ENCODE peak calls at places on chromosomes 4 and X, in nine cellular contexts. N is activated naive CD4-positive, alpha-beta T cell; A is SK-N-MC; L is M059J; T is COR-L47; U is posterior cingulate gyrus; W is HT1080; J is A549; R is fibroblast of pulmonary artery. D is an unnamed sample.

GRCh38 chr4:86250006-86250405 is 109.8 kb downstream of the MAPK10 start:
- DNase-seq in N (no peak), W (no peak), R (no peak), J (no peak), A (no peak), T (no peak), U (no peak), L (no peak), D (no peak)

GRCh38 chr4:84503495-84504437 is 4.7 kb upstream of the NKX6-1 start:
- DNase-seq in U (no peak), W (peak; percentile 64), N (no peak), A (peak; percentile 86), L (peak; percentile 62), R (peak; percentile 79), T (peak; percentile 55), J (peak; percentile 56), D (no peak)

GRCh38 chr4:83150563-83151330 is 36.2 kb upstream of the PLAC8 start:
- DNase-seq in T (no peak), L (peak; percentile 62), R (peak; percentile 56), J (no peak), U (no peak), A (no peak), W (peak; percentile 60), N (no peak), D (no peak)

GRCh38 chr4:8512510-8512909 is 67.7 kb upstream of the GPR78 start:
- DNase-seq in U (no peak), J (no peak), R (no peak), T (no peak), A (no peak), L (no peak), N (no peak), W (no peak), D (no peak)

GRCh38 chrX:42414057-42414456 is 363.9 kb downstream of the PPP1R2C start:
- DNase-seq in A (no peak), J (no peak), U (no peak), R (no peak), W (no peak), L (peak; percentile 23), N (no peak), T (no peak), D (no peak)

GRCh38 chrX:110156167-110156754 is 153.3 kb downstream of the TMEM164 start:
- DNase-seq in W (no peak), T (no peak), A (no peak), U (no peak), J (no peak), N (no peak), R (no peak), L (no peak), D (no peak)

GRCh38 chrX:103730746-103731508 is 20.2 kb downstream of the TMEM31 start:
- DNase-seq in U (no peak), J (no peak), T (no peak), L (peak; percentile 38), R (peak; percentile 97), W (peak; percentile 68), A (no peak), N (no peak), D (peak; percentile 19)

GRCh38 chr4:85084371-85085170 is 118.1 kb upstream of the WDFY3 start:
- DNase-seq in N (no peak), U (no peak), L (peak; percentile 65), A (peak; percentile 71), T (peak; percentile 60), W (peak; percentile 38), J (peak; percentile 2), R (peak; percentile 88), D (peak; percentile 5)

GRCh38 chrX:46044486-46044885 is 500.7 kb downstream of the ZNF674 start:
- DNase-seq in A (no peak), T (no peak), U (no peak), J (no peak), L (no peak), N (no peak), W (no peak), R (no peak), D (no peak)

GRCh38 chr4:178395798-178396197 is 953.6 kb upstream of the AGA start:
- DNase-seq in A (no peak), J (no peak), U (no peak), R (no peak), N (no peak), T (no peak), W (no peak), L (no peak), D (no peak)

GRCh38 chr4:15690020-15690809 is 8.6 kb downstream of the FAM200B start:
- DNase-seq in L (peak; percentile 96), U (no peak), T (no peak), N (no peak), A (no peak), W (peak; percentile 94), J (peak; percentile 45), R (peak; percentile 97), D (no peak)

GRCh38 chrX:124346064-124346876 is at the start of gene SH2D1A:
- DNase-seq in U (no peak), J (no peak), R (no peak), N (no peak), L (no peak), T (no peak), W (no peak), A (no peak), D (no peak)

GRCh38 chr4:40395908-40396806 is 61.0 kb downstream of the CHRNA9 start:
- DNase-seq in L (peak; percentile 36), J (no peak), T (peak; percentile 74), W (peak; percentile 20), N (no peak), A (no peak), U (no peak), R (peak; percentile 61), D (peak; percentile 61)

GRCh38 chrX:43970528-43970927 is 2.7 kb downstream of the NDP start:
- DNase-seq in R (no peak), A (no peak), N (no peak), U (no peak), W (peak; percentile 74), L (peak; percentile 84), T (no peak), J (no peak), D (no peak)